ENCODE peak calls at places on chromosomes 12 and 14, in ten cellular contexts. F, U, N, B, L, A, G, O, Z and C are unnamed samples.

GRCh38 chr14:53865716-53866115 is 90.9 kb downstream of the BMP4 start:
- DNase-seq in F (no peak), U (no peak), N (no peak), B (no peak), L (no peak), A (no peak), G (no peak), O (no peak), Z (no peak), C (no peak)

GRCh38 chr12:63084501-63084900 is 66.5 kb downstream of the AVPR1A start:
- DNase-seq in F (no peak), U (no peak), N (no peak), B (no peak), L (no peak), A (no peak), G (no peak), O (no peak), Z (no peak), C (no peak)

GRCh38 chr14:76844223-76844622 is 18.0 kb downstream of the LRRC74A start:
- DNase-seq in F (peak), U (peak), N (no peak), B (peak), L (peak), A (peak), G (peak), O (peak), Z (no peak), C (peak)

GRCh38 chr12:118459110-118459509 is 82.8 kb downstream of the SUDS3 start:
- DNase-seq in F (no peak), U (no peak), N (no peak), B (no peak), L (no peak), A (no peak), G (no peak), O (no peak), Z (no peak), C (no peak)

GRCh38 chr12:103530352-103530751 is 34.6 kb upstream of the C12orf42 start:
- DNase-seq in F (no peak), U (no peak), N (no peak), B (no peak), L (no peak), A (no peak), G (no peak), O (no peak), Z (no peak), C (no peak)

GRCh38 chr12:124715121-124715990 is 147.9 kb upstream of the NCOR2 start:
- DNase-seq in F (no peak), U (peak), N (no peak), B (no peak), L (no peak), A (no peak), G (no peak), O (no peak), Z (no peak), C (no peak)

GRCh38 chr12:76346798-76347420 is 1.3 kb downstream of the BBS10 start:
- DNase-seq in F (no peak), U (no peak), N (no peak), B (peak), L (no peak), A (no peak), G (peak), O (no peak), Z (peak), C (peak)

GRCh38 chr12:123990512-123990911 is 17.5 kb downstream of the ZNF664 start:
- DNase-seq in F (peak), U (no peak), N (no peak), B (no peak), L (no peak), A (no peak), G (peak), O (no peak), Z (no peak), C (no peak)

GRCh38 chr12:108468149-108468968 is 46.7 kb upstream of the FICD start:
- DNase-seq in F (no peak), U (no peak), N (no peak), B (no peak), L (no peak), A (no peak), G (peak), O (peak), Z (peak), C (peak)

GRCh38 chr12:19575307-19576243 is 136.3 kb downstream of the AEBP2 start:
- DNase-seq in F (peak), U (peak), N (peak), B (peak), L (peak), A (peak), G (no peak), O (no peak), Z (peak), C (peak)

GRCh38 chr14:95310635-95311380 is 8.9 kb downstream of the CLMN start:
- DNase-seq in F (no peak), U (no peak), N (no peak), B (no peak), L (no peak), A (no peak), G (no peak), O (no peak), Z (no peak), C (no peak)

GRCh38 chr14:91204657-91205056 is 39.8 kb downstream of the GPR68 start:
- DNase-seq in F (no peak), U (no peak), N (no peak), B (no peak), L (no peak), A (no peak), G (no peak), O (no peak), Z (no peak), C (no peak)
- H3K4me3 ChIP-seq in F (no peak), U (no peak), N (no peak), B (no peak), L (no peak), A (no peak), G (no peak), O (no peak), Z (no peak), C (no peak)

DNA sequence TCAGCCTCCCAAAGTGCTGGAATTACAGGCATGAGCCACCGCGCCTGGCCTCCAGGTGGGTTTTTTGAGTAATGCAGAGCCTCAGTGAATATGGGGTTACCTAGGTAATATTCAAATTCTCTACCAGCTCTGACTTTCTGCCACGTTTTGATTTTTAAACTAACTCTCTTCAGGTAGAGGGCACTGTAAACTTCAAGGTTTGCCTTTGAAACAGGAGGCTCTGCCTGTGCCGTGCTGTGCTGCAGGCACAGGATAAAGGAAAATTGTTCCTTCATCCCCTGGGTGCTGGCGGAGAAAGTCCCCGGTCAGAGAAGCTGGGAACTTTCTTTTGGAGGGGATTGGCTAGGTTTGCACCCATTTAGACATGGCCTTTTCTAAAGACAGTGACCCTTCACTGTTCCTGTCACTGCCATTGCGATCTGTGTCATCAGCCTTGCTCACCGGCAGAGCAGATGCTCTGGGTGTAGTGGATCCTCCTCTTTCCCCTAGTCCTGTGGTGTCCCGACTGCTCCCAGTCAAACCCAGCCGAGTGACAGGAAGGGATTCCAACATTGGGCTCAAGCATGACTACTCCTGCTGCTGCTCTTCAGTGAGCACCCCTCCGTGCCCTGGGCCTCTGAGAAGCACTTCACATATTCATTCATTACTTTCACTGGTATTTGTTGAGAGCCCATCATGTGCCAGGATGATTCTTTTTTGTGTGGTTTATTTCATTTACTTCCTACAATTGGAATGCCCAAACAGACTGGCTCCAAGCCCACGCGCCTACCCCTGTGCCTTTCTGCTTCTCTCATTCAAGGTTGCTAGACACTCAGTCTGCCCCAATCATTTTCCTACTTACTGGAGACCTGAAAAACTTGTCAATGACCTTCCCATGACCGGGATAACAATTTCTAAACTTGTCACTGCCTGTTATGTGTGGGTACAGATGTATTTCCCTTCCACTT is 103.6 kb downstream of the TMEM30B start:
- DNase-seq in F (no peak), U (no peak), N (peak), B (no peak), L (no peak), A (no peak), G (no peak), O (no peak), Z (no peak), C (no peak)
- H3K4me3 ChIP-seq in F (no peak), U (no peak), N (no peak), B (no peak), L (no peak), A (no peak), G (no peak), O (no peak), Z (no peak), C (no peak)

GRCh38 chr14:22598099-22598895 is at the start of gene ABHD4:
- DNase-seq in F (peak), U (peak), N (peak), B (peak), L (peak), A (peak), G (peak), O (peak), Z (peak), C (peak)

GRCh38 chr14:22598896-22599244 is 770 bp downstream of the ABHD4 start:
- DNase-seq in F (peak), U (peak), N (no peak), B (peak), L (no peak), A (no peak), G (no peak), O (peak), Z (peak), C (peak)

GRCh38 chr14:22597771-22598098 is 365 bp upstream of the ABHD4 start:
- DNase-seq in F (no peak), U (no peak), N (no peak), B (no peak), L (no peak), A (no peak), G (no peak), O (no peak), Z (peak), C (no peak)

GRCh38 chr14:22596354-22596879 is 1.7 kb upstream of the ABHD4 start:
- DNase-seq in F (no peak), U (no peak), N (no peak), B (no peak), L (no peak), A (no peak), G (no peak), O (no peak), Z (no peak), C (no peak)

GRCh38 chr14:22597265-22597664 is 835 bp upstream of the ABHD4 start:
- DNase-seq in F (no peak), U (no peak), N (no peak), B (no peak), L (no peak), A (no peak), G (no peak), O (no peak), Z (peak), C (no peak)
- H3K4me3 ChIP-seq in F (no peak), U (peak), N (no peak), B (no peak), L (peak), A (peak), G (no peak), O (no peak), Z (no peak), C (peak)

DNA sequence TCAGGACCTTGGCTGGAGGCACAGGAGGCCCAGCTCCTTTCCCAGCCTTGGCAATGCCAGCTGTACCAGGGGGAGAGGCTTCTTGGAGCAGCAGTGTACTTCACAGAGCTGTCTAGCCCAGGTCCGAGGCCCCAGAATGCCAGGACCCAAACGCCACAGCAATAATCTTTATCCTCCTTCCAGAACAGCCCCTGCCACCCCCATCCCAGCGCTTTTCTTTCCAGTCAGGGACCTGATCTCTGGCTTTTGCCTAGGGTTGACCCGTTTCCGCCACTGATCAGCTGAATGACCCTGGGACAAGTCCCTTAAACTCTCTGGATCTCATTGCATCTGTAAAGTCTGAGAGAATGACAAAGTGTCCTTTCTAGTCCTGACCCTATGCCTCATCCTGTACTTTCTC is 5.1 kb downstream of the LAG3 start:
- DNase-seq in F (no peak), U (no peak), N (no peak), B (no peak), L (no peak), A (no peak), G (no peak), O (no peak), Z (no peak), C (no peak)
- H3K4me3 ChIP-seq in F (no peak), U (no peak), N (no peak), B (no peak), L (no peak), A (no peak), G (no peak), O (no peak), Z (no peak), C (no peak)

GRCh38 chr12:25994252-25994651 is 35.8 kb downstream of the RASSF8 start:
- DNase-seq in F (no peak), U (no peak), N (peak), B (no peak), L (no peak), A (no peak), G (no peak), O (no peak), Z (no peak), C (no peak)
- H3K4me3 ChIP-seq in F (no peak), U (no peak), N (no peak), B (no peak), L (no peak), A (no peak), G (no peak), O (no peak), Z (no peak), C (no peak)